ENCODE peak calls at places on chromosome 13, in four cellular contexts. B is IMR-90, S is transverse colon, T is left ventricle myocardium inferior. J is an unnamed sample.

GRCh38 chr13:109770436-109770835 is 15.9 kb downstream of the IRS2 start:
- DNase-seq in B (no peak), S (no peak), T (no peak), J (no peak)

GRCh38 chr13:112859817-112860190 is 109.2 kb upstream of the MCF2L start:
- DNase-seq in B (peak; percentile 82), S (no peak), T (no peak), J (no peak)

GRCh38 chr13:67736646-67737420 is 506.7 kb upstream of the PCDH9 start:
- DNase-seq in B (peak; percentile 68), S (no peak), T (no peak), J (no peak)

GRCh38 chr13:35501721-35502235 is 25.3 kb upstream of the MAB21L1 start:
- DNase-seq in B (no peak), S (no peak), T (no peak), J (no peak)

GRCh38 chr13:92012787-92013186 is 614.4 kb downstream of the GPC5 start:
- DNase-seq in B (no peak), S (no peak), T (no peak), J (no peak)

GRCh38 chr13:112603641-112604220 is 15.8 kb upstream of the TUBGCP3 start:
- DNase-seq in B (peak; percentile 31), S (no peak), T (no peak), J (peak; percentile 17)

GRCh38 chr13:44426461-44426860 is 52.8 kb downstream of the SERP2 start:
- DNase-seq in B (no peak), S (no peak), T (no peak), J (no peak)

GRCh38 chr13:109787135-109787954 is 962 bp upstream of the IRS2 start:
- DNase-seq in B (peak; percentile 33), S (peak; percentile 36), T (peak; percentile 40), J (no peak)

GRCh38 chr13:29952245-29952644 is 101.8 kb upstream of the UBL3 start:
- DNase-seq in B (no peak), S (no peak), T (no peak), J (no peak)

GRCh38 chr13:112182251-112182650 is 115.3 kb downstream of the SOX1 start:
- DNase-seq in B (no peak), S (no peak), T (no peak), J (no peak)

GRCh38 chr13:56351041-56351440 is 789.7 kb upstream of the PRR20A start:
- DNase-seq in B (no peak), S (no peak), T (no peak), J (no peak)

GRCh38 chr13:109858319-109858718 is 71.9 kb upstream of the IRS2 start:
- DNase-seq in B (no peak), S (no peak), T (no peak), J (no peak)

GRCh38 chr13:82118589-82118988 is 1763.7 kb downstream of the SLITRK1 start:
- DNase-seq in B (no peak), S (no peak), T (no peak), J (no peak)

GRCh38 chr13:80334582-80335260 is 6.2 kb downstream of the SPRY2 start:
- DNase-seq in B (peak; percentile 43), S (no peak), T (no peak), J (peak; percentile 13)

GRCh38 chr13:22103046-22103445 is 432.2 kb downstream of the FGF9 start:
- DNase-seq in B (no peak), S (no peak), T (no peak), J (no peak)

GRCh38 chr13:73677041-73677589 is 457.1 kb downstream of the KLF12 start:
- DNase-seq in B (peak; percentile 71), S (no peak), T (no peak), J (peak; percentile 7)

GRCh38 chr13:49972709-49973108 is 24.1 kb upstream of the TRIM13 start:
- DNase-seq in B (no peak), S (no peak), T (no peak), J (no peak)

GRCh38 chr13:79628463-79628862 is 147.5 kb downstream of the NDFIP2 start:
- DNase-seq in B (no peak), S (no peak), T (no peak), J (no peak)

GRCh38 chr13:110528911-110529310 is 32.6 kb downstream of the RAB20 start:
- DNase-seq in B (no peak), S (no peak), T (no peak), J (no peak)

GRCh38 chr13:45511310-45512147 is 46.8 kb downstream of the COG3 start:
- DNase-seq in B (peak; percentile 83), S (no peak), T (no peak), J (peak; percentile 70)

GRCh38 chr13:106518535-106518934 is 16.9 kb downstream of the EFNB2 start:
- DNase-seq in B (no peak), S (no peak), T (no peak), J (no peak)

GRCh38 chr13:88051746-88052482 is 380.7 kb downstream of the SLITRK5 start:
- DNase-seq in B (no peak), S (no peak), T (no peak), J (no peak)

GRCh38 chr13:41988244-41988643 is 27.3 kb upstream of the VWA8 start:
- DNase-seq in B (no peak), S (no peak), T (no peak), J (no peak)

GRCh38 chr13:51477149-51477548 is 24.3 kb upstream of the INTS6 start:
- DNase-seq in B (no peak), S (no peak), T (no peak), J (no peak)

GRCh38 chr13:86082116-86082515 is 282.9 kb upstream of the SLITRK6 start:
- DNase-seq in B (no peak), S (no peak), T (no peak), J (no peak)

GRCh38 chr13:40670307-40670706 is 3.9 kb upstream of the FOXO1 start:
- DNase-seq in B (no peak), S (no peak), T (no peak), J (no peak)

GRCh38 chr13:24087611-24088235 is 72.8 kb upstream of the SPATA13 start:
- DNase-seq in B (no peak), S (peak; percentile 68), T (no peak), J (no peak)

GRCh38 chr13:29908411-29908810 is 58.0 kb upstream of the UBL3 start:
- DNase-seq in B (peak; percentile 80), S (no peak), T (peak; percentile 48), J (peak; percentile 47)

GRCh38 chr13:98989469-98990235 is 11.8 kb upstream of the DOCK9 start:
- DNase-seq in B (no peak), S (no peak), T (no peak), J (no peak)

GRCh38 chr13:79423801-79424642 is 18.0 kb upstream of the RBM26 start:
- DNase-seq in B (peak; percentile 63), S (no peak), T (no peak), J (peak; percentile 57)

GRCh38 chr13:109394311-109394988 is 391.9 kb downstream of the IRS2 start:
- DNase-seq in B (peak; percentile 18), S (no peak), T (no peak), J (no peak)

GRCh38 chr13:32445461-32445860 is 17.5 kb upstream of the N4BP2L1 start:
- DNase-seq in B (no peak), S (no peak), T (no peak), J (no peak)

GRCh38 chr13:32446778-32447465 is 19.0 kb upstream of the N4BP2L1 start:
- DNase-seq in B (no peak), S (no peak), T (no peak), J (no peak)

GRCh38 chr13:32446220-32446619 is 18.3 kb upstream of the N4BP2L1 start:
- DNase-seq in B (no peak), S (no peak), T (no peak), J (no peak)

GRCh38 chr13:32448224-32448623 is 20.3 kb upstream of the N4BP2L1 start:
- DNase-seq in B (no peak), S (no peak), T (no peak), J (no peak)

GRCh38 chr13:32443111-32443510 is 15.2 kb upstream of the N4BP2L1 start:
- DNase-seq in B (peak; percentile 23), S (peak; percentile 35), T (no peak), J (no peak)
- TF ChIP-seq CTCF in B (peak; percentile 38), S (peak; percentile 35), T (peak; percentile 47), J (peak; percentile 58)

GRCh38 chr13:52743988-52744387 is 4.4 kb upstream of the CNMD start:
- DNase-seq in B (no peak), S (no peak), T (no peak), J (no peak)
- TF ChIP-seq CTCF in B (no peak), S (no peak), T (no peak), J (peak; percentile 40)

GRCh38 chr13:26971990-26972888 is 199.4 kb downstream of the USP12 start:
- DNase-seq in B (peak; percentile 20), S (peak; percentile 80), T (no peak), J (no peak)
- TF ChIP-seq CTCF in B (peak; percentile 25), S (peak; percentile 75), T (peak; percentile 44), J (peak; percentile 70)

DNA sequence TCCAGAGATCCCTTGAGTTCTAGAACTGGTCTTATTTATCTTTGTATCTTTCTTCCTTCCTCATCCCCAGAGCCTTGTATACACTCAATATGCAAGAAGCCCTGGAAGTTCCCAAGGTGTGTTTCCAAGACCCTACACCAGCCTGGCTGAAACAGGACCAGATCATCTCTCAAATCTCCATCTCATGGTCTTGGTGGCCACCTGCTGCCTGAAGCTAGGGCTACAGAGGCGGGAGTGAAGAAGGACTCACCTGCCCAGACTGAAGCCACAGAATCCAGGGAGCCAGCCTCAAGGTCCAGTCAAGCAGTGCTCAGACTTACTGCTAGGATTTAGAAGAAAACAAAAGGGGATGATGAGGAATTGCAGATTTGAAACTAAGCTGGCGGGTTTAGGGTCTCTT is 6.1 kb upstream of the CYSLTR2 start:
- DNase-seq in B (no peak), S (peak; percentile 27), T (no peak), J (no peak)
- TF ChIP-seq CTCF in B (no peak), S (peak; percentile 64), T (peak; percentile 32), J (no peak)

GRCh38 chr13:114053026-114053425 is 79.2 kb upstream of the C13orf46 start:
- DNase-seq in B (peak; percentile 79), S (no peak), T (no peak), J (peak; percentile 51)

GRCh38 chr13:114056205-114057013 is 76.0 kb downstream of the RASA3 start:
- DNase-seq in B (no peak), S (no peak), T (no peak), J (no peak)

GRCh38 chr13:114054269-114054668 is 78.2 kb downstream of the RASA3 start:
- DNase-seq in B (no peak), S (no peak), T (no peak), J (no peak)

GRCh38 chr13:114055766-114056165 is 76.7 kb downstream of the RASA3 start:
- DNase-seq in B (no peak), S (no peak), T (no peak), J (no peak)

DNA sequence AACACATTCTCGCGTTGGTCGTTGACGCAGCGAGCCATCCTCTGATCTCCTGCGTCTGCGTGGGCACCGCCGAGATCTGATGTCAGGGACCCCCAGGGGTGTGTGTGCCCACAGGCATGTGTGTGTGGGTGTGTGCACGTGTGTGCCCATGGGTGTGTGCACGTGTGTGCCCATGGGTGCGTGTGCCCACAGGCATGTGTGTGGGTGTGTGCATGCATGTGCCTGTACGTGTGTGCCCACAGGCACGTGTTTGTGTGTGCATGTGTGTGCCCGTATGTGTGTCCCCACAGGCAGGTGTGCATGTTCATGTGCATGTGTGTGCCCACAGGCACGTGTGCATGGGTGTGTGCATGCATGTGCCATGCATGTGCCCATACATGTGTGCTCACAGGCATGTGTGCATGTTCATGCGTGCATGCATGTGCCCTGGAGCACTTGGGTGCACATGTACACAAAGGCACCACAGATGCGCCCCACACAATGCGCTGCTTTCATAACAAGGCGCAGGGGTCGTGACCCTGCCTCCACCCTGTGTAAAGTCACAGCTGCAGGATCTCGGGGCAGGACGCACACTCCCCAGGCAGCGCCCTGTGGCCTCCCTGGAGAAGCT is 77.5 kb downstream of the RASA3 start:
- DNase-seq in B (no peak), S (no peak), T (no peak), J (no peak)
- TF ChIP-seq CTCF in B (no peak), S (no peak), T (no peak), J (no peak)

J was measured in HFFc6.